ENCODE peak calls at places on chromosomes 6 and 20, in seven cellular contexts. One of them, this sample, is unnamed.

GRCh38 chr20:37225146-37225545 is 36.5 kb downstream of the GHRH start:
- DNase-seq in mesendoderm: no peak
- DNase-seq in mesenchymal stem cell: no peak
- DNase-seq in neuronal stem cell: no peak
- DNase-seq in H9: no peak
- DNase-seq in H1: no peak
- DNase-seq in trophoblast cell: no peak
- DNase-seq in this sample: no peak

GRCh38 chr20:42319614-42320013 is 701.4 kb upstream of the CHD6 start:
- DNase-seq in trophoblast cell: no peak
- DNase-seq in mesenchymal stem cell: no peak
- DNase-seq in neuronal stem cell: no peak
- DNase-seq in H9: no peak
- DNase-seq in H1: no peak
- DNase-seq in mesendoderm: no peak
- DNase-seq in this sample: no peak

GRCh38 chr6:113306552-113307145 is 550.5 kb upstream of the MARCKS start:
- DNase-seq in H9: peak; percentile 74
- DNase-seq in mesendoderm: peak; percentile 72
- DNase-seq in mesenchymal stem cell: peak; percentile 17
- DNase-seq in neuronal stem cell: peak; percentile 30
- DNase-seq in H1: peak; percentile 81
- DNase-seq in trophoblast cell: peak; percentile 51
- DNase-seq in this sample: no peak

GRCh38 chr6:22071655-22072054 is 225.2 kb downstream of the PRL start:
- DNase-seq in mesenchymal stem cell: peak; percentile 68
- DNase-seq in neuronal stem cell: peak; percentile 9
- DNase-seq in trophoblast cell: no peak
- DNase-seq in mesendoderm: peak; percentile 58
- DNase-seq in H1: no peak
- DNase-seq in H9: peak; percentile 39
- DNase-seq in this sample: peak; percentile 66

GRCh38 chr6:169654590-169655391 is 47.0 kb downstream of the WDR27 start:
- DNase-seq in mesendoderm: no peak
- DNase-seq in neuronal stem cell: no peak
- DNase-seq in H9: no peak
- DNase-seq in trophoblast cell: peak; percentile 23
- DNase-seq in mesenchymal stem cell: no peak
- DNase-seq in H1: no peak
- DNase-seq in this sample: peak; percentile 61

GRCh38 chr20:46631212-46631869 is 19.9 kb downstream of the SLC13A3 start:
- DNase-seq in neuronal stem cell: no peak
- DNase-seq in H1: no peak
- DNase-seq in trophoblast cell: peak; percentile 93
- DNase-seq in H9: no peak
- DNase-seq in mesendoderm: peak; percentile 70
- DNase-seq in mesenchymal stem cell: peak; percentile 12
- DNase-seq in this sample: peak; percentile 15

GRCh38 chr6:162899148-162899547 is 171.4 kb downstream of the PACRG start:
- DNase-seq in H9: no peak
- DNase-seq in H1: no peak
- DNase-seq in neuronal stem cell: no peak
- DNase-seq in mesenchymal stem cell: no peak
- DNase-seq in trophoblast cell: peak; percentile 5
- DNase-seq in mesendoderm: no peak
- DNase-seq in this sample: no peak

GRCh38 chr6:129717287-129717686 is 7.3 kb upstream of the ARHGAP18 start:
- DNase-seq in mesenchymal stem cell: peak; percentile 56
- DNase-seq in neuronal stem cell: no peak
- DNase-seq in trophoblast cell: peak; percentile 29
- DNase-seq in H1: no peak
- DNase-seq in mesendoderm: no peak
- DNase-seq in H9: no peak
- DNase-seq in this sample: peak; percentile 69

GRCh38 chr6:31521835-31522234 is 6.9 kb upstream of the MCCD1 start:
- DNase-seq in H1: no peak
- DNase-seq in mesenchymal stem cell: no peak
- DNase-seq in trophoblast cell: peak; percentile 76
- DNase-seq in mesendoderm: no peak
- DNase-seq in H9: no peak
- DNase-seq in neuronal stem cell: no peak
- DNase-seq in this sample: no peak

GRCh38 chr6:16697437-16698162 is 63.7 kb downstream of the ATXN1 start:
- DNase-seq in H9: no peak
- DNase-seq in mesendoderm: no peak
- DNase-seq in trophoblast cell: no peak
- DNase-seq in H1: no peak
- DNase-seq in mesenchymal stem cell: no peak
- DNase-seq in neuronal stem cell: no peak
- DNase-seq in this sample: no peak

GRCh38 chr20:33059741-33060390 is 6.2 kb downstream of the BPIFB3 start:
- DNase-seq in H1: peak; percentile 55
- DNase-seq in trophoblast cell: no peak
- DNase-seq in mesendoderm: no peak
- DNase-seq in H9: peak; percentile 46
- DNase-seq in neuronal stem cell: no peak
- DNase-seq in mesenchymal stem cell: no peak
- DNase-seq in this sample: no peak

GRCh38 chr6:163828038-163828790 is 413.7 kb downstream of the QKI start:
- DNase-seq in mesendoderm: no peak
- DNase-seq in mesenchymal stem cell: no peak
- DNase-seq in H1: no peak
- DNase-seq in trophoblast cell: peak; percentile 13
- DNase-seq in neuronal stem cell: no peak
- DNase-seq in H9: no peak
- DNase-seq in this sample: peak; percentile 35

GRCh38 chr20:2804921-2805681 is 4.7 kb upstream of the CPXM1 start:
- DNase-seq in H1: peak; percentile 72
- DNase-seq in mesenchymal stem cell: peak; percentile 22
- DNase-seq in H9: peak; percentile 47
- DNase-seq in neuronal stem cell: no peak
- DNase-seq in trophoblast cell: peak; percentile 73
- DNase-seq in mesendoderm: no peak
- DNase-seq in this sample: no peak

GRCh38 chr20:12394786-12395185 is 477.1 kb downstream of the BTBD3 start:
- DNase-seq in neuronal stem cell: no peak
- DNase-seq in mesenchymal stem cell: no peak
- DNase-seq in H9: peak; percentile 69
- DNase-seq in H1: no peak
- DNase-seq in mesendoderm: peak; percentile 90
- DNase-seq in trophoblast cell: peak; percentile 37
- DNase-seq in this sample: no peak

GRCh38 chr6:51021171-51021570 is 202.5 kb downstream of the TFAP2B start:
- DNase-seq in mesenchymal stem cell: no peak
- DNase-seq in H9: no peak
- DNase-seq in trophoblast cell: no peak
- DNase-seq in neuronal stem cell: no peak
- DNase-seq in H1: no peak
- DNase-seq in mesendoderm: no peak
- DNase-seq in this sample: no peak

GRCh38 chr6:26439552-26440125 is 665 bp upstream of the BTN3A3 start:
- DNase-seq in mesendoderm: no peak
- DNase-seq in H9: no peak
- DNase-seq in neuronal stem cell: no peak
- DNase-seq in H1: no peak
- DNase-seq in trophoblast cell: no peak
- DNase-seq in mesenchymal stem cell: no peak
- DNase-seq in this sample: no peak

GRCh38 chr6:127186889-127187288 is 68.4 kb downstream of the RSPO3 start:
- DNase-seq in mesendoderm: peak; percentile 54
- DNase-seq in H9: peak; percentile 60
- DNase-seq in trophoblast cell: peak; percentile 53
- DNase-seq in H1: peak; percentile 89
- DNase-seq in mesenchymal stem cell: no peak
- DNase-seq in neuronal stem cell: no peak
- DNase-seq in this sample: no peak

GRCh38 chr6:149888659-149889058 is 9.3 kb downstream of the RAET1E start:
- DNase-seq in mesenchymal stem cell: peak; percentile 16
- DNase-seq in neuronal stem cell: no peak
- DNase-seq in H1: no peak
- DNase-seq in H9: no peak
- DNase-seq in mesendoderm: no peak
- DNase-seq in trophoblast cell: no peak
- DNase-seq in this sample: peak; percentile 54

GRCh38 chr20:51428451-51429143 is 113.9 kb downstream of the NFATC2 start:
- DNase-seq in mesenchymal stem cell: peak; percentile 81
- DNase-seq in mesendoderm: peak; percentile 55
- DNase-seq in trophoblast cell: peak; percentile 64
- DNase-seq in H1: no peak
- DNase-seq in H9: no peak
- DNase-seq in neuronal stem cell: no peak
- DNase-seq in this sample: peak; percentile 44

GRCh38 chr6:169019111-169019510 is 234.5 kb downstream of the THBS2 start:
- DNase-seq in H1: no peak
- DNase-seq in mesendoderm: no peak
- DNase-seq in mesenchymal stem cell: no peak
- DNase-seq in trophoblast cell: no peak
- DNase-seq in neuronal stem cell: no peak
- DNase-seq in H9: no peak
- DNase-seq in this sample: no peak

GRCh38 chr20:17648782-17649730 is 33.0 kb downstream of the RRBP1 start:
- DNase-seq in neuronal stem cell: no peak
- DNase-seq in trophoblast cell: no peak
- DNase-seq in mesenchymal stem cell: peak; percentile 57
- DNase-seq in H9: no peak
- DNase-seq in mesendoderm: no peak
- DNase-seq in H1: no peak
- DNase-seq in this sample: no peak

GRCh38 chr6:10383312-10384063 is 31.4 kb downstream of the TFAP2A start:
- DNase-seq in mesenchymal stem cell: no peak
- DNase-seq in H9: peak; percentile 56
- DNase-seq in neuronal stem cell: no peak
- DNase-seq in mesendoderm: no peak
- DNase-seq in trophoblast cell: peak; percentile 53
- DNase-seq in H1: no peak
- DNase-seq in this sample: no peak
- H3K23ac ChIP-seq in mesenchymal stem cell: no peak overlapping the region
- H3K23ac ChIP-seq in H9: no peak overlapping the region
- H3K23ac ChIP-seq in neuronal stem cell: no peak overlapping the region
- H3K23ac ChIP-seq in mesendoderm: no peak overlapping the region
- H3K23ac ChIP-seq in trophoblast cell: no peak overlapping the region
- H3K23ac ChIP-seq in H1: no peak overlapping the region
- H3K23ac ChIP-seq in this sample: no peak overlapping the region

GRCh38 chr6:2791124-2792050 is 26.2 kb downstream of the WRNIP1 start:
- DNase-seq in mesenchymal stem cell: peak; percentile 92
- DNase-seq in mesendoderm: peak; percentile 88
- DNase-seq in trophoblast cell: peak; percentile 81
- DNase-seq in H1: no peak
- DNase-seq in H9: peak; percentile 74
- DNase-seq in neuronal stem cell: peak; percentile 43
- DNase-seq in this sample: peak; percentile 97

GRCh38 chr6:2794171-2794730 is 29.1 kb downstream of the WRNIP1 start:
- DNase-seq in neuronal stem cell: no peak
- DNase-seq in H9: no peak
- DNase-seq in H1: no peak
- DNase-seq in trophoblast cell: peak; percentile 32
- DNase-seq in mesendoderm: no peak
- DNase-seq in mesenchymal stem cell: peak; percentile 22
- DNase-seq in this sample: peak; percentile 60

GRCh38 chr6:2790588-2790987 is 25.4 kb downstream of the WRNIP1 start:
- DNase-seq in mesenchymal stem cell: peak; percentile 74
- DNase-seq in H1: no peak
- DNase-seq in mesendoderm: peak; percentile 94
- DNase-seq in neuronal stem cell: no peak
- DNase-seq in trophoblast cell: peak; percentile 66
- DNase-seq in H9: peak; percentile 79
- DNase-seq in this sample: peak; percentile 85

GRCh38 chr6:2793491-2794151 is 28.4 kb downstream of the WRNIP1 start:
- DNase-seq in mesenchymal stem cell: no peak
- DNase-seq in H1: no peak
- DNase-seq in mesendoderm: no peak
- DNase-seq in trophoblast cell: peak; percentile 21
- DNase-seq in H9: no peak
- DNase-seq in neuronal stem cell: no peak
- DNase-seq in this sample: no peak

DNA sequence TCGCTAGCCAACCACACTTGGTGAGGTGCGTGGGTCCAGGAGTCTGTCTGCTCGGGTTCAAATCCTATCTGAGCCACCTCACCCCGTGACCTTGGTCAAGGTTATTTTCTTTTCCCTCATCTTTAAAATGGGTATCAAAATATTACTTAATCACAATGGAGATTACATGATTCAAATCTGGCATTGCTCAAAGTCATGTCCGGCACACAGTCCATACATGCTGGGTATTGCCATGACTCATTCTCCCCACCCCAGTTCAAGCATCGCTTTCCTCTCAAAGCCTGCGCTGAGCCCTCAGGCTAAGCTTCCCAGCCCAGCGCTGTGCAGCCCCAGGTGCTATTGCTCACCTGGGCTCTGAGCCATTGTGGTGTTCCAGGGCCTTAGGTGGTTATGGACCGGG is 27.1 kb downstream of the WRNIP1 start:
- DNase-seq in trophoblast cell: peak; percentile 86
- DNase-seq in mesendoderm: no peak
- DNase-seq in H9: no peak
- DNase-seq in neuronal stem cell: no peak
- DNase-seq in mesenchymal stem cell: peak; percentile 47
- DNase-seq in H1: no peak
- DNase-seq in this sample: peak; percentile 50
- H3K23ac ChIP-seq in trophoblast cell: no peak overlapping the region
- H3K23ac ChIP-seq in mesendoderm: no peak overlapping the region
- H3K23ac ChIP-seq in H9: no peak overlapping the region
- H3K23ac ChIP-seq in neuronal stem cell: no peak overlapping the region
- H3K23ac ChIP-seq in mesenchymal stem cell: no peak overlapping the region
- H3K23ac ChIP-seq in H1: no peak overlapping the region
- H3K23ac ChIP-seq in this sample: no peak overlapping the region

DNA sequence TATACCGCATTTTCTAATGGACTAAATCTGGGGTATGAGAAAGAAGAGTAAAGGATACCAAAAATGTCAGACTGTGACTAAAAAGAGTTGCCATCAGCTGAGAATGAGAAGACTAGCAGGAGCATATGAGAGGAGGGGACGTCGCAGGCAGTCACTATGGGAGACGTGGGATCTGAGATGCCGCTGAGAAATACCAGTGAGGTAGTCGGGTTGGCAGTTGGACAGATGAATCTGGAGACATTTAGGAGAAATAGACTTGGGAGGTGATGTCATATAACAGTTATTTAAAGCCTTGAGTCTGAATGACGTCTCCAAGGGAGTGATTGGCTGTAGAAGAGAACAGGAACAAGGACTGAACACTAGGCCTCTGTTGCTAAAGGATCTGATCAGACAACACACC is 51.5 kb upstream of the TRIM26 start:
- DNase-seq in trophoblast cell: peak; percentile 64
- DNase-seq in neuronal stem cell: no peak
- DNase-seq in H1: no peak
- DNase-seq in mesendoderm: no peak
- DNase-seq in H9: no peak
- DNase-seq in mesenchymal stem cell: no peak
- DNase-seq in this sample: peak; percentile 49
- H3K23ac ChIP-seq in trophoblast cell: no peak overlapping the region
- H3K23ac ChIP-seq in neuronal stem cell: no peak overlapping the region
- H3K23ac ChIP-seq in H1: no peak overlapping the region
- H3K23ac ChIP-seq in mesendoderm: no peak overlapping the region
- H3K23ac ChIP-seq in H9: no peak overlapping the region
- H3K23ac ChIP-seq in mesenchymal stem cell: no peak overlapping the region
- H3K23ac ChIP-seq in this sample: no peak overlapping the region

DNA sequence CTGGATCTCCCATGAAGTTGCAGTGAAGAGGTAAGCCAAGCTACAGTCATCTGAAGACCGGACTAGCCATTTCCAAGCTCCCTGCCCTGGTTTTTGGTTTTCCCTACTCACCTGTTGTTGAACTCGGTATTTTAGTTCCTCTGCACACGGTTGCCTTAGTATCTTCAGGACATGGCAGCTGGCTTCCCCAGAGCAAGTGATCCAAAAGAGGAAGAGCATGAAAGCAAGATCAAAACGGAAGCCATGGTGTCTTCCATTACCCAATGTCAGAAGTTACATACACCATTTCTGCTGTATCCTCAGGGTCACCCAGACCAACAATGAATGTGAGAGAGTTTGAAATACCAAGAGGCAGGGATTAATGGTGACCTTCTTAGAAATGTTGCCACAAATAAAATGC is 276.6 kb upstream of the CNR1 start:
- DNase-seq in H9: no peak
- DNase-seq in mesenchymal stem cell: no peak
- DNase-seq in trophoblast cell: no peak
- DNase-seq in mesendoderm: no peak
- DNase-seq in H1: no peak
- DNase-seq in neuronal stem cell: no peak
- DNase-seq in this sample: no peak
- H3K23ac ChIP-seq in H9: no peak overlapping the region
- H3K23ac ChIP-seq in mesenchymal stem cell: no peak overlapping the region
- H3K23ac ChIP-seq in trophoblast cell: no peak overlapping the region
- H3K23ac ChIP-seq in mesendoderm: no peak overlapping the region
- H3K23ac ChIP-seq in H1: no peak overlapping the region
- H3K23ac ChIP-seq in neuronal stem cell: no peak overlapping the region
- H3K23ac ChIP-seq in this sample: no peak overlapping the region

This sample was measured in IMR-90.